ENCODE peak calls at places on chromosomes 7 and 10, in six cellular contexts. Z is T-helper 2 cell treated with Interferon-gamma antibody and Interleukin-4, amounts not matched to agents 5 μg/mL and 100 μg/mL, for 36 hours; H is cardiac fibroblast; G is central memory CD4-positive, alpha-beta T cell; N is stimulated activated CD8-positive, alpha-beta memory T cell treated with anti-CD3 and anti-CD28 coated beads, Interleukin-2, amount 100 ng/mL, for 48 hours; D is A549. A is an unnamed sample.

GRCh38 chr7:107171496-107171895 is 2.7 kb downstream of the HBP1 start:
- DNase-seq in Z (no peak), H (no peak), G (no peak), N (no peak), D (no peak), A (no peak)

GRCh38 chr10:93039721-93040120 is 20.9 kb upstream of the CYP26C1 start:
- DNase-seq in Z (no peak), H (peak), G (no peak), N (no peak), D (peak), A (no peak)

GRCh38 chr10:13945760-13946460 is 359.1 kb downstream of the PRPF18 start:
- DNase-seq in Z (no peak), H (no peak), G (no peak), N (no peak), D (no peak), A (no peak)

GRCh38 chr7:10940748-10941358 is 32.8 kb upstream of the PHF14 start:
- DNase-seq in Z (no peak), H (no peak), G (peak), N (no peak), D (no peak), A (peak)

GRCh38 chr7:5177060-5177459 is 13.0 kb upstream of the WIPI2 start:
- DNase-seq in Z (no peak), H (peak), G (no peak), N (no peak), D (peak), A (no peak)

GRCh38 chr7:157397751-157398691 is 61.2 kb downstream of the DNAJB6 start:
- DNase-seq in Z (no peak), H (peak), G (no peak), N (no peak), D (peak), A (peak)

GRCh38 chr10:30999084-30999712 is 32.5 kb downstream of the ZNF438 start:
- DNase-seq in Z (peak), H (peak), G (no peak), N (no peak), D (peak), A (no peak)

GRCh38 chr7:157890921-157891401 is 554.2 kb downstream of the DNAJB6 start:
- DNase-seq in Z (no peak), H (no peak), G (peak), N (no peak), D (no peak), A (no peak)

GRCh38 chr10:42475168-42476098 is 162.9 kb downstream of the ZNF33B start:
- DNase-seq in Z (no peak), H (peak), G (no peak), N (no peak), D (no peak), A (no peak)

GRCh38 chr10:8051851-8052257 is 2.6 kb upstream of the GATA3 start:
- DNase-seq in Z (peak), H (no peak), G (no peak), N (no peak), D (no peak), A (no peak)

GRCh38 chr7:7228472-7228871 is 46.1 kb downstream of the C1GALT1 start:
- DNase-seq in Z (no peak), H (peak), G (no peak), N (no peak), D (no peak), A (no peak)